ENCODE peak calls at places on chromosomes 1 and 21, in seven cellular contexts. One of them, this sample, is unnamed.

GRCh38 chr1:115781343-115781742 is 12.8 kb upstream of the CASQ2 start:
- DNase-seq in ovary: no peak
- DNase-seq in upper lobe of left lung: no peak
- DNase-seq in body of pancreas: no peak
- DNase-seq in lower lobe of right lung: no peak
- DNase-seq in WTC11: no peak
- DNase-seq in GM06990: no peak
- DNase-seq in this sample: no peak

GRCh38 chr1:156938813-156939212 is 18.4 kb downstream of the LRRC71 start:
- DNase-seq in ovary: no peak
- DNase-seq in upper lobe of left lung: no peak
- DNase-seq in body of pancreas: no peak
- DNase-seq in lower lobe of right lung: no peak
- DNase-seq in WTC11: no peak
- DNase-seq in GM06990: no peak
- DNase-seq in this sample: no peak

GRCh38 chr1:30680429-30680828 is 43.0 kb downstream of the MATN1 start:
- DNase-seq in ovary: no peak
- DNase-seq in upper lobe of left lung: no peak
- DNase-seq in body of pancreas: no peak
- DNase-seq in lower lobe of right lung: no peak
- DNase-seq in WTC11: no peak
- DNase-seq in GM06990: no peak
- DNase-seq in this sample: no peak

GRCh38 chr1:225004396-225004795 is 74.9 kb downstream of the DNAH14 start:
- DNase-seq in ovary: no peak
- DNase-seq in upper lobe of left lung: no peak
- DNase-seq in body of pancreas: no peak
- DNase-seq in lower lobe of right lung: no peak
- DNase-seq in WTC11: no peak
- DNase-seq in GM06990: no peak
- DNase-seq in this sample: no peak

GRCh38 chr1:111196213-111196612 is 4.2 kb downstream of the DENND2D start:
- DNase-seq in ovary: no peak
- DNase-seq in upper lobe of left lung: no peak
- DNase-seq in body of pancreas: no peak
- DNase-seq in lower lobe of right lung: no peak
- DNase-seq in WTC11: no peak
- DNase-seq in GM06990: no peak
- DNase-seq in this sample: no peak

GRCh38 chr1:148388260-148389026 is 94.7 kb downstream of the PPIAL4G start:
- DNase-seq in ovary: peak; percentile 88
- DNase-seq in upper lobe of left lung: peak; percentile 96
- DNase-seq in body of pancreas: peak; percentile 93
- DNase-seq in lower lobe of right lung: peak; percentile 94
- DNase-seq in WTC11: peak; percentile 93
- DNase-seq in GM06990: peak; percentile 80
- DNase-seq in this sample: peak; percentile 88

GRCh38 chr21:34900376-34900775 is 148.7 kb downstream of the RUNX1 start:
- DNase-seq in ovary: no peak
- DNase-seq in upper lobe of left lung: no peak
- DNase-seq in body of pancreas: no peak
- DNase-seq in lower lobe of right lung: no peak
- DNase-seq in WTC11: no peak
- DNase-seq in GM06990: no peak
- DNase-seq in this sample: no peak

GRCh38 chr1:218476385-218476784 is 131.2 kb downstream of the TGFB2 start:
- DNase-seq in ovary: no peak
- DNase-seq in upper lobe of left lung: no peak
- DNase-seq in body of pancreas: no peak
- DNase-seq in lower lobe of right lung: no peak
- DNase-seq in WTC11: no peak
- DNase-seq in GM06990: no peak
- DNase-seq in this sample: no peak

GRCh38 chr1:111795401-111795800 is 39.7 kb downstream of the DDX20 start:
- DNase-seq in ovary: no peak
- DNase-seq in upper lobe of left lung: no peak
- DNase-seq in body of pancreas: no peak
- DNase-seq in lower lobe of right lung: no peak
- DNase-seq in WTC11: no peak
- DNase-seq in GM06990: no peak
- DNase-seq in this sample: no peak

GRCh38 chr1:47841356-47841755 is 155.8 kb downstream of the TRABD2B start:
- DNase-seq in ovary: no peak
- DNase-seq in upper lobe of left lung: no peak
- DNase-seq in body of pancreas: no peak
- DNase-seq in lower lobe of right lung: no peak
- DNase-seq in WTC11: no peak
- DNase-seq in GM06990: no peak
- DNase-seq in this sample: no peak

GRCh38 chr1:67439277-67440029 is 9.3 kb upstream of the SERBP1 start:
- DNase-seq in ovary: no peak
- DNase-seq in upper lobe of left lung: no peak
- DNase-seq in body of pancreas: no peak
- DNase-seq in lower lobe of right lung: no peak
- DNase-seq in WTC11: no peak
- DNase-seq in GM06990: no peak
- DNase-seq in this sample: no peak

GRCh38 chr21:34989337-34990151 is 59.6 kb downstream of the RUNX1 start:
- DNase-seq in ovary: no peak
- DNase-seq in upper lobe of left lung: no peak
- DNase-seq in body of pancreas: no peak
- DNase-seq in lower lobe of right lung: no peak
- DNase-seq in WTC11: no peak
- DNase-seq in GM06990: no peak
- DNase-seq in this sample: no peak

GRCh38 chr1:43311521-43311920 is 10.7 kb downstream of the TIE1 start:
- DNase-seq in ovary: no peak
- DNase-seq in upper lobe of left lung: no peak
- DNase-seq in body of pancreas: no peak
- DNase-seq in lower lobe of right lung: peak; percentile 32
- DNase-seq in WTC11: no peak
- DNase-seq in GM06990: no peak
- DNase-seq in this sample: no peak

GRCh38 chr1:36446261-36446660 is 4.0 kb downstream of the OSCP1 start:
- DNase-seq in ovary: no peak
- DNase-seq in upper lobe of left lung: peak; percentile 36
- DNase-seq in body of pancreas: no peak
- DNase-seq in lower lobe of right lung: no peak
- DNase-seq in WTC11: peak; percentile 62
- DNase-seq in GM06990: no peak
- DNase-seq in this sample: peak; percentile 62

GRCh38 chr1:61851849-61852692 is 109.8 kb downstream of the PATJ start:
- DNase-seq in ovary: no peak
- DNase-seq in upper lobe of left lung: no peak
- DNase-seq in body of pancreas: no peak
- DNase-seq in lower lobe of right lung: no peak
- DNase-seq in WTC11: no peak
- DNase-seq in GM06990: no peak
- DNase-seq in this sample: no peak

GRCh38 chr1:92874987-92875386 is 43.1 kb downstream of the RPL5 start:
- DNase-seq in ovary: no peak
- DNase-seq in upper lobe of left lung: no peak
- DNase-seq in body of pancreas: no peak
- DNase-seq in lower lobe of right lung: no peak
- DNase-seq in WTC11: no peak
- DNase-seq in GM06990: no peak
- DNase-seq in this sample: no peak

GRCh38 chr1:163162281-163162937 is 40.3 kb downstream of the RGS5 start:
- DNase-seq in ovary: no peak
- DNase-seq in upper lobe of left lung: no peak
- DNase-seq in body of pancreas: no peak
- DNase-seq in lower lobe of right lung: no peak
- DNase-seq in WTC11: no peak
- DNase-seq in GM06990: no peak
- DNase-seq in this sample: no peak

GRCh38 chr1:85484264-85484663 is 19.3 kb upstream of the DDAH1 start:
- DNase-seq in ovary: no peak
- DNase-seq in upper lobe of left lung: no peak
- DNase-seq in body of pancreas: no peak
- DNase-seq in lower lobe of right lung: no peak
- DNase-seq in WTC11: no peak
- DNase-seq in GM06990: no peak
- DNase-seq in this sample: no peak

GRCh38 chr1:60425528-60425927 is 352.0 kb upstream of the C1orf87 start:
- DNase-seq in ovary: no peak
- DNase-seq in upper lobe of left lung: no peak
- DNase-seq in body of pancreas: no peak
- DNase-seq in lower lobe of right lung: no peak
- DNase-seq in WTC11: no peak
- DNase-seq in GM06990: no peak
- DNase-seq in this sample: no peak

GRCh38 chr1:15436881-15437449 is 1.3 kb upstream of the CTRC start:
- DNase-seq in ovary: no peak
- DNase-seq in upper lobe of left lung: no peak
- DNase-seq in body of pancreas: no peak
- DNase-seq in lower lobe of right lung: no peak
- DNase-seq in WTC11: no peak
- DNase-seq in GM06990: no peak
- DNase-seq in this sample: no peak

GRCh38 chr1:180267211-180267561 is 37.1 kb downstream of the LHX4 start:
- DNase-seq in ovary: no peak
- DNase-seq in upper lobe of left lung: no peak
- DNase-seq in body of pancreas: no peak
- DNase-seq in lower lobe of right lung: no peak
- DNase-seq in WTC11: no peak
- DNase-seq in GM06990: no peak
- DNase-seq in this sample: no peak

GRCh38 chr1:241641748-241642592 is 1.8 kb upstream of the CHML start:
- DNase-seq in ovary: no peak
- DNase-seq in upper lobe of left lung: no peak
- DNase-seq in body of pancreas: no peak
- DNase-seq in lower lobe of right lung: no peak
- DNase-seq in WTC11: no peak
- DNase-seq in GM06990: no peak
- DNase-seq in this sample: no peak

GRCh38 chr1:112444269-112444668 is 48.3 kb downstream of the CTTNBP2NL start:
- DNase-seq in ovary: no peak
- DNase-seq in upper lobe of left lung: no peak
- DNase-seq in body of pancreas: no peak
- DNase-seq in lower lobe of right lung: no peak
- DNase-seq in WTC11: no peak
- DNase-seq in GM06990: no peak
- DNase-seq in this sample: no peak

GRCh38 chr1:31788825-31789256 is 24.7 kb upstream of the ADGRB2 start:
- DNase-seq in ovary: no peak
- DNase-seq in upper lobe of left lung: peak; percentile 32
- DNase-seq in body of pancreas: no peak
- DNase-seq in lower lobe of right lung: no peak
- DNase-seq in WTC11: no peak
- DNase-seq in GM06990: no peak
- DNase-seq in this sample: no peak

GRCh38 chr1:229075217-229075616 is 195.7 kb upstream of the RAB4A start:
- DNase-seq in ovary: no peak
- DNase-seq in upper lobe of left lung: no peak
- DNase-seq in body of pancreas: no peak
- DNase-seq in lower lobe of right lung: no peak
- DNase-seq in WTC11: no peak
- DNase-seq in GM06990: no peak
- DNase-seq in this sample: no peak

DNA sequence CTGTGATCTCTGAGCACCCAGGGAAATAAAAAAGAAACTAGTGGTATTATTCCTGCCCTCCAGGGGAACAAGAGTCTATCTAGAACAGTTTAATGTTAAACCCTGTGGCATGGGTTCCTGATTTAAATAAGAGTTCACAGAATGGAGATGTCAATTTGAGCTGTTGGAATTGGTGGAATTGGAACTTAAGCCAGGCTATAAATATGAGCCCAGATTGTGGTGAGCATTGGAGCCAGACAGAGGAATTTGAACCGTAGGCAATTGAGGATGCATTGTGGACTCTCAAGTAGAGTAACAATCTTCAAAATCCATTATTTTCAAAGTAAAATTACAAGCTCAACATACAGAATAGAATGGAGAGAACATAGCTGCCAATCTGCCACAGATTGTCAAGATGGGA is 98.2 kb downstream of the NEK7 start:
- DNase-seq in ovary: no peak
- DNase-seq in upper lobe of left lung: no peak
- DNase-seq in body of pancreas: no peak
- DNase-seq in lower lobe of right lung: no peak
- DNase-seq in WTC11: no peak
- DNase-seq in GM06990: no peak
- DNase-seq in this sample: no peak
- TF ChIP-seq CTCF in ovary: no peak
- TF ChIP-seq CTCF in upper lobe of left lung: no peak
- TF ChIP-seq CTCF in body of pancreas: no peak
- TF ChIP-seq CTCF in lower lobe of right lung: no peak
- TF ChIP-seq CTCF in WTC11: no peak
- TF ChIP-seq CTCF in GM06990: no peak
- TF ChIP-seq CTCF in this sample: no peak

GRCh38 chr1:247338723-247339270 is 7.1 kb upstream of the ZNF496 start:
- DNase-seq in ovary: no peak
- DNase-seq in upper lobe of left lung: no peak
- DNase-seq in body of pancreas: no peak
- DNase-seq in lower lobe of right lung: no peak
- DNase-seq in WTC11: no peak
- DNase-seq in GM06990: no peak
- DNase-seq in this sample: no peak
- TF ChIP-seq CTCF in ovary: no peak
- TF ChIP-seq CTCF in upper lobe of left lung: no peak
- TF ChIP-seq CTCF in body of pancreas: no peak
- TF ChIP-seq CTCF in lower lobe of right lung: no peak
- TF ChIP-seq CTCF in WTC11: no peak
- TF ChIP-seq CTCF in GM06990: no peak
- TF ChIP-seq CTCF in this sample: no peak

GRCh38 chr1:74767490-74767889 is 34.5 kb downstream of the TYW3 start:
- DNase-seq in ovary: no peak
- DNase-seq in upper lobe of left lung: no peak
- DNase-seq in body of pancreas: peak; percentile 10
- DNase-seq in lower lobe of right lung: no peak
- DNase-seq in WTC11: peak; percentile 54
- DNase-seq in GM06990: no peak
- DNase-seq in this sample: no peak
- TF ChIP-seq CTCF in ovary: no peak
- TF ChIP-seq CTCF in upper lobe of left lung: no peak
- TF ChIP-seq CTCF in body of pancreas: no peak
- TF ChIP-seq CTCF in lower lobe of right lung: no peak
- TF ChIP-seq CTCF in WTC11: peak; percentile 42
- TF ChIP-seq CTCF in GM06990: peak; percentile 69
- TF ChIP-seq CTCF in this sample: peak; percentile 41

GRCh38 chr1:20325407-20325737 is 34.7 kb downstream of the VWA5B1 start:
- DNase-seq in ovary: no peak
- DNase-seq in upper lobe of left lung: no peak
- DNase-seq in body of pancreas: no peak
- DNase-seq in lower lobe of right lung: no peak
- DNase-seq in WTC11: no peak
- DNase-seq in GM06990: no peak
- DNase-seq in this sample: no peak

GRCh38 chr1:20325844-20326323 is 35.2 kb downstream of the VWA5B1 start:
- DNase-seq in ovary: no peak
- DNase-seq in upper lobe of left lung: no peak
- DNase-seq in body of pancreas: no peak
- DNase-seq in lower lobe of right lung: no peak
- DNase-seq in WTC11: no peak
- DNase-seq in GM06990: no peak
- DNase-seq in this sample: no peak

GRCh38 chr1:20328201-20328600 is 37.5 kb downstream of the VWA5B1 start:
- DNase-seq in ovary: no peak
- DNase-seq in upper lobe of left lung: no peak
- DNase-seq in body of pancreas: no peak
- DNase-seq in lower lobe of right lung: no peak
- DNase-seq in WTC11: no peak
- DNase-seq in GM06990: no peak
- DNase-seq in this sample: no peak

GRCh38 chr1:20327467-20327866 is 36.8 kb downstream of the VWA5B1 start:
- DNase-seq in ovary: no peak
- DNase-seq in upper lobe of left lung: no peak
- DNase-seq in body of pancreas: no peak
- DNase-seq in lower lobe of right lung: no peak
- DNase-seq in WTC11: no peak
- DNase-seq in GM06990: no peak
- DNase-seq in this sample: no peak

GRCh38 chr1:20329793-20330542 is 39.3 kb downstream of the VWA5B1 start:
- DNase-seq in ovary: no peak
- DNase-seq in upper lobe of left lung: no peak
- DNase-seq in body of pancreas: peak; percentile 15
- DNase-seq in lower lobe of right lung: no peak
- DNase-seq in WTC11: peak; percentile 32
- DNase-seq in GM06990: no peak
- DNase-seq in this sample: no peak
- TF ChIP-seq CTCF in ovary: no peak
- TF ChIP-seq CTCF in upper lobe of left lung: no peak
- TF ChIP-seq CTCF in body of pancreas: no peak
- TF ChIP-seq CTCF in lower lobe of right lung: no peak
- TF ChIP-seq CTCF in WTC11: no peak
- TF ChIP-seq CTCF in GM06990: peak; percentile 26
- TF ChIP-seq CTCF in this sample: no peak

This sample was measured in glutamatergic neuron.